ENCODE peak calls at places on chromosomes 1 and 21, in five cellular contexts. R is esophagus muscularis mucosa, B is upper lobe of left lung, Q is A549, G is adrenal gland. H is an unnamed sample.

GRCh38 chr21:43308101-43308500 is 118.8 kb downstream of the SIK1 start:
- DNase-seq in R (no peak), B (no peak), Q (no peak), G (no peak), H (no peak)

GRCh38 chr1:155079487-155080249 is 1.0 kb downstream of the EFNA3 start:
- DNase-seq in R (no peak), B (no peak), Q (no peak), G (no peak), H (no peak)

GRCh38 chr1:29501227-29501976 is 265.1 kb downstream of the PTPRU start:
- DNase-seq in R (no peak), B (no peak), Q (no peak), G (no peak), H (no peak)

GRCh38 chr21:44024895-44025353 is 12.8 kb downstream of the TRAPPC10 start:
- DNase-seq in R (no peak), B (peak), Q (no peak), G (peak), H (no peak)

GRCh38 chr1:91500756-91501526 is at the start of gene CDC7:
- DNase-seq in R (peak), B (peak), Q (peak), G (peak), H (peak)

GRCh38 chr1:10996100-10996499 is 16.4 kb upstream of the TARDBP start:
- DNase-seq in R (no peak), B (no peak), Q (no peak), G (no peak), H (no peak)

GRCh38 chr1:89602871-89603404 is 30.0 kb upstream of the LRRC8C start:
- DNase-seq in R (no peak), B (no peak), Q (no peak), G (no peak), H (no peak)

GRCh38 chr1:106727171-106727570 is 329.3 kb upstream of the PRMT6 start:
- DNase-seq in R (no peak), B (no peak), Q (no peak), G (no peak), H (no peak)

GRCh38 chr1:165481820-165482532 is 37.0 kb upstream of the RXRG start:
- DNase-seq in R (peak), B (peak), Q (peak), G (no peak), H (no peak)

GRCh38 chr1:193905288-193906085 is 719.1 kb upstream of the B3GALT2 start:
- DNase-seq in R (no peak), B (no peak), Q (peak), G (no peak), H (no peak)

GRCh38 chr1:44811714-44812151 is 3.4 kb downstream of the BTBD19 start:
- DNase-seq in R (no peak), B (no peak), Q (no peak), G (peak), H (peak)

GRCh38 chr1:113858418-113858817 is 13.1 kb downstream of the PTPN22 start:
- DNase-seq in R (no peak), B (no peak), Q (no peak), G (no peak), H (no peak)

GRCh38 chr1:179883739-179884138 is 1.7 kb downstream of the TOR1AIP1 start:
- DNase-seq in R (no peak), B (no peak), Q (no peak), G (no peak), H (no peak)

GRCh38 chr1:36884801-36885200 is 149.5 kb downstream of the GRIK3 start:
- DNase-seq in R (peak), B (no peak), Q (no peak), G (peak), H (no peak)

GRCh38 chr21:22544747-22545146 is 1546.5 kb downstream of the NCAM2 start:
- DNase-seq in R (no peak), B (no peak), Q (no peak), G (no peak), H (no peak)

GRCh38 chr1:19044471-19044870 is 88.0 kb upstream of the IFFO2 start:
- DNase-seq in R (no peak), B (no peak), Q (no peak), G (no peak), H (no peak)

GRCh38 chr1:89465201-89465600 is 59.4 kb upstream of the LRRC8B start:
- DNase-seq in R (no peak), B (no peak), Q (no peak), G (no peak), H (no peak)

GRCh38 chr1:175933801-175934200 is 190.4 kb upstream of the TNR start:
- DNase-seq in R (no peak), B (no peak), Q (peak), G (no peak), H (no peak)

GRCh38 chr1:29673669-29674624 is 437.6 kb downstream of the PTPRU start:
- DNase-seq in R (peak), B (peak), Q (no peak), G (peak), H (no peak)

GRCh38 chr1:29671957-29672356 is 435.6 kb downstream of the PTPRU start:
- DNase-seq in R (no peak), B (peak), Q (no peak), G (no peak), H (no peak)

GRCh38 chr1:197948926-197949899 is 32.0 kb downstream of the LHX9 start:
- DNase-seq in R (no peak), B (no peak), Q (no peak), G (no peak), H (no peak)

GRCh38 chr21:45970674-45971486 is 10.7 kb upstream of the COL6A1 start:
- DNase-seq in R (no peak), B (no peak), Q (peak), G (peak), H (peak)

GRCh38 chr1:215863796-215864195 is 296.7 kb downstream of the KCTD3 start:
- DNase-seq in R (no peak), B (no peak), Q (no peak), G (no peak), H (no peak)

GRCh38 chr21:17673261-17674020 is 60.7 kb upstream of the BTG3 start:
- DNase-seq in R (no peak), B (no peak), Q (no peak), G (no peak), H (no peak)

GRCh38 chr1:24641646-24642151 is 1.4 kb upstream of the SRRM1 start:
- DNase-seq in R (peak), B (peak), Q (no peak), G (peak), H (no peak)

GRCh38 chr1:192439373-192440025 is 122.7 kb downstream of the RGS21 start:
- DNase-seq in R (no peak), B (no peak), Q (peak), G (no peak), H (no peak)

GRCh38 chr1:211036701-211037494 is 97.0 kb downstream of the KCNH1 start:
- DNase-seq in R (no peak), B (no peak), Q (peak), G (no peak), H (no peak)

GRCh38 chr21:25573409-25574206 is 33.7 kb downstream of the MRPL39 start:
- DNase-seq in R (no peak), B (no peak), Q (peak), G (no peak), H (no peak)

GRCh38 chr21:27079807-27080206 is 112.9 kb upstream of the ADAMTS5 start:
- DNase-seq in R (no peak), B (no peak), Q (no peak), G (no peak), H (no peak)

GRCh38 chr1:175317795-175318194 is 125.2 kb upstream of the KIAA0040 start:
- DNase-seq in R (peak), B (no peak), Q (no peak), G (no peak), H (peak)

GRCh38 chr1:48246727-48247126 is 24.2 kb downstream of the SLC5A9 start:
- DNase-seq in R (peak), B (peak), Q (no peak), G (peak), H (peak)

GRCh38 chr1:163315773-163316374 is 5.9 kb upstream of the NUF2 start:
- DNase-seq in R (no peak), B (no peak), Q (peak), G (no peak), H (no peak)

GRCh38 chr21:44267655-44268142 is 6.0 kb upstream of the DNMT3L start:
- DNase-seq in R (no peak), B (no peak), Q (no peak), G (no peak), H (no peak)

GRCh38 chr1:103517380-103518047 is 8.0 kb upstream of the RNPC3 start:
- DNase-seq in R (no peak), B (no peak), Q (no peak), G (no peak), H (no peak)

GRCh38 chr1:28518745-28519341 is 13.0 kb downstream of the RCC1 start:
- DNase-seq in R (no peak), B (peak), Q (peak), G (peak), H (no peak)

GRCh38 chr1:244735854-244736561 is 83.1 kb downstream of the DESI2 start:
- DNase-seq in R (no peak), B (no peak), Q (no peak), G (no peak), H (no peak)

GRCh38 chr1:29392036-29392435 is 155.7 kb downstream of the PTPRU start:
- DNase-seq in R (no peak), B (no peak), Q (no peak), G (no peak), H (no peak)

GRCh38 chr1:2251786-2252185 is 23.7 kb downstream of the SKI start:
- DNase-seq in R (no peak), B (no peak), Q (no peak), G (peak), H (peak)

GRCh38 chr1:181485276-181486097 is 2.2 kb downstream of the CACNA1E start:
- DNase-seq in R (no peak), B (no peak), Q (no peak), G (no peak), H (no peak)

GRCh38 chr1:26697978-26698849 is 2.4 kb downstream of the ARID1A start:
- DNase-seq in R (no peak), B (peak), Q (peak), G (peak), H (peak)
- TF ChIP-seq POLR2A in R (no peak), B (peak), Q (no peak), G (peak), H (no peak)

GRCh38 chr21:33211732-33212131 is 18.0 kb upstream of the IFNAR2 start:
- DNase-seq in R (peak), B (no peak), Q (no peak), G (no peak), H (no peak)
- H3K4me3 ChIP-seq in R (no peak), B (no peak), Q (no peak), G (no peak), H (no peak)

GRCh38 chr1:233368106-233368783 is 40.7 kb downstream of the MAP3K21 start:
- DNase-seq in R (no peak), B (no peak), Q (peak), G (peak), H (no peak)
- TF ChIP-seq POLR2A in R (no peak), B (no peak), Q (no peak), G (no peak), H (no peak)

GRCh38 chr1:229855999-229856650 is 210.9 kb upstream of the GALNT2 start:
- DNase-seq in R (no peak), B (no peak), Q (no peak), G (no peak), H (no peak)
- H3K4me3 ChIP-seq in R (no peak), B (no peak), Q (no peak), G (peak), H (no peak)

GRCh38 chr1:77044133-77044849 is 174.9 kb downstream of the PIGK start:
- DNase-seq in R (peak), B (no peak), Q (peak), G (no peak), H (no peak)

GRCh38 chr1:77048615-77049005 is 170.6 kb downstream of the PIGK start:
- DNase-seq in R (peak), B (no peak), Q (no peak), G (no peak), H (no peak)

GRCh38 chr1:77051406-77051805 is 167.8 kb downstream of the PIGK start:
- DNase-seq in R (peak), B (no peak), Q (no peak), G (no peak), H (no peak)

DNA sequence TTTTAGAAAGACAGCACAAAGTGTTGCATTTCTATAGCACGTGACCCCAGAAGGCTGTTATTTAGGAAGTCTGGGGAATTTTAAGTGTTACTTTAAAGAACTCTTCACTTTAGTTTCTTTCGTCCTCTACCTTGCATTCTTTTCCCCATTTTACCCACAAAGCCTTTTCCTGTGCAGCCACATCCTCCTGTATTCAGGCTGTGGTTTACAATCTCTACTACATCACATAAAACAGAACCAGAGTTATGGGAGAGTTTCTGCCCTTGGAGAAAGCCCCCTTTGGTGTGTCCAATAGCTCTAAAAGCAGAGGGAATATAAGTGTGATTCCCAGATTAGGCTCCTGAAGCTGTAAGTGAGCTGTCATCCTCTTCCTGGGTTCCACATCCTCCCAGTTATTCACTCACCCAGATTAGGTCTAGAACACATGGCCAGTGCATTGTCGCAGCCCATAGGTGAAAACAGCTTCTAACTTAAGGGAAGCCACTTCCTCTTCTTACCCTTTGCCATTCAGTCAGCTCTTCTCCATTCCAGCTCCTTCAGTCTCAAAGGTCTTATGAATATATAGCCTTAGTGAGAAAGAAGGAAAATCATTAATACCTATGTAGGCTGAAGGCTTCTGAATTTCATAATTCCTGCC is 171.1 kb downstream of the PIGK start:
- DNase-seq in R (peak), B (no peak), Q (no peak), G (no peak), H (no peak)
- TF ChIP-seq POLR2A in R (no peak), B (no peak), Q (no peak), G (no peak), H (no peak)